ENCODE peak calls at places on chromosomes 11 and 22, in four cellular contexts. Y, U, X and K are unnamed samples.

GRCh38 chr22:42994917-42995562 is 19.9 kb downstream of the PACSIN2 start:
- DNase-seq in Y (no peak), U (peak), X (no peak), K (peak)

GRCh38 chr11:44507896-44508440 is 57.5 kb upstream of the CD82 start:
- DNase-seq in Y (no peak), U (no peak), X (no peak), K (no peak)

GRCh38 chr11:82734120-82734479 is 436 bp upstream of the FAM181B start:
- DNase-seq in Y (no peak), U (no peak), X (no peak), K (no peak)

GRCh38 chr22:39270280-39270679 is 25.5 kb upstream of the PDGFB start:
- DNase-seq in Y (no peak), U (no peak), X (peak), K (no peak)

GRCh38 chr11:15770798-15771414 is 585.4 kb downstream of the SOX6 start:
- DNase-seq in Y (no peak), U (peak), X (peak), K (peak)

GRCh38 chr11:13324141-13324540 is 46.6 kb downstream of the BMAL1 start:
- DNase-seq in Y (no peak), U (no peak), X (no peak), K (no peak)

GRCh38 chr11:12210200-12210599 is 99.8 kb downstream of the MICAL2 start:
- DNase-seq in Y (no peak), U (no peak), X (no peak), K (no peak)

GRCh38 chr11:21514298-21514697 is 678.6 kb upstream of the ANO5 start:
- DNase-seq in Y (no peak), U (no peak), X (no peak), K (no peak)

GRCh38 chr11:57131080-57131790 is 50.5 kb upstream of the LRRC55 start:
- DNase-seq in Y (no peak), U (no peak), X (no peak), K (peak)

GRCh38 chr11:30485222-30485621 is 100.9 kb downstream of the MPPED2 start:
- DNase-seq in Y (no peak), U (no peak), X (no peak), K (no peak)

GRCh38 chr11:12285106-12285505 is 92.3 kb upstream of the PARVA start:
- DNase-seq in Y (no peak), U (no peak), X (no peak), K (no peak)

GRCh38 chr11:129115652-129116585 is 76.2 kb downstream of the ARHGAP32 start:
- DNase-seq in Y (no peak), U (no peak), X (no peak), K (no peak)

GRCh38 chr11:44695169-44695833 is 31.5 kb upstream of the TSPAN18 start:
- DNase-seq in Y (no peak), U (no peak), X (no peak), K (no peak)

GRCh38 chr11:35608502-35608901 is 9.8 kb upstream of the FJX1 start:
- DNase-seq in Y (no peak), U (no peak), X (no peak), K (no peak)

GRCh38 chr22:38760477-38761201 is 4.8 kb upstream of the SUN2 start:
- DNase-seq in Y (no peak), U (no peak), X (no peak), K (no peak)

GRCh38 chr22:26952654-26953379 is 295.4 kb downstream of the MIAT start:
- DNase-seq in Y (no peak), U (no peak), X (no peak), K (no peak)

GRCh38 chr22:49951001-49951677 is 9.4 kb upstream of the PIM3 start:
- DNase-seq in Y (no peak), U (no peak), X (no peak), K (peak)

GRCh38 chr22:27391092-27391770 is 410.3 kb downstream of the MN1 start:
- DNase-seq in Y (peak), U (no peak), X (peak), K (no peak)

GRCh38 chr11:23590909-23591308 is 730.6 kb upstream of the CCDC179 start:
- DNase-seq in Y (no peak), U (no peak), X (no peak), K (no peak)
- TF ChIP-seq POLR2A in Y (no peak), U (no peak), X (no peak), K (no peak)

GRCh38 chr22:41245917-41246499 is 5.3 kb upstream of the CHADL start:
- DNase-seq in Y (no peak), U (no peak), X (no peak), K (no peak)
- TF ChIP-seq CTCF in Y (no peak), U (no peak), X (no peak), K (no peak)

GRCh38 chr11:692824-693414 is 2.1 kb downstream of the DEAF1 start:
- DNase-seq in Y (no peak), U (no peak), X (no peak), K (no peak)
- H3K4me3 ChIP-seq in Y (no peak), U (peak), X (no peak), K (no peak)

DNA sequence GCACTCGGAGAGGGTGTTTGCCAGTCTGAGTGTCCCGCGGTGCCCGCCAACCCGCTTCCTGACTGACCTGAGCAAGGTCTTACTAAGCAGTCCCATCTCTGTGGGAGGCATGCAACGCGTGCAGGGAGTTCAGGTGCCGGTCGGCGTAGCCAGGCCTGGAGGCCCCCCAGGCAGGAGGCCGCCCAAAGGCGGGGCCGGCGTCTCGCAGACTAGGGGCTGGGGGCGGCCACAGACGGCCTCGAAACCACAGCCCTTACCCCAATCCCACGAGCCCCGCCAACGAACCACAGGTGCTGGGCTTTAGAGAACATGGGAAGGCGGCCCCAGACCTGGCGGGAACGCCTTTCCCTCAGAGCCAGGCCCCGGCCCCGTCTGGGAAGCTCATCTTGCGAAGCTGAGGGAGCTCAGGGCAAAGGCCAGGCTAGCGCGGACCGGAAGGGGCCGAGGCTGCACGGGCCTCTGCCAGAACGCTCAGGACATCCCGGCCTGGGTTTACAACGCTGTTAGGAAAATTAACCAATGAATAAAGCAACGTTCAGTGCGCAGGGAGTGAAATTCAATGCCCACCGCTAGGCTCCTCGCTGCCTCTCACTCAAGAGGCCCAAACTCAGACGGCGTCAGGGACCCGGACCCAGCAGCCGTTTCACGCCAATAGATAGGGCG is 2.1 kb upstream of the MTFP1 start:
- DNase-seq in Y (no peak), U (no peak), X (no peak), K (no peak)
- TF ChIP-seq POLR2A in Y (peak), U (peak), X (peak), K (no peak)